ENCODE peak calls at places on chromosomes 16 and 17, in nine cellular contexts. O, P, D, L, M, I, Z, A and Q are unnamed samples.

GRCh38 chr16:67723151-67723915 is 4.2 kb upstream of the GFOD2 start:
- DNase-seq in O (no peak), P (no peak), D (no peak), L (no peak), M (no peak), I (no peak), Z (no peak), A (no peak), Q (no peak)

GRCh38 chr17:33895491-33895890 is 359.6 kb upstream of the CCL2 start:
- DNase-seq in O (no peak), P (no peak), D (no peak), L (no peak), M (no peak), I (no peak), Z (no peak), A (no peak), Q (no peak)

GRCh38 chr16:88969361-88969831 is 7.6 kb downstream of the CBFA2T3 start:
- DNase-seq in O (no peak), P (no peak), D (no peak), L (no peak), M (no peak), I (no peak), Z (no peak), A (no peak), Q (no peak)

GRCh38 chr17:30554839-30555751 is 77.9 kb downstream of the GOSR1 start:
- DNase-seq in O (no peak), P (no peak), D (peak; percentile 45), L (no peak), M (no peak), I (no peak), Z (no peak), A (peak; percentile 9), Q (no peak)

GRCh38 chr17:31248986-31249385 is 48.1 kb downstream of the OMG start:
- DNase-seq in O (no peak), P (no peak), D (no peak), L (no peak), M (no peak), I (no peak), Z (no peak), A (no peak), Q (no peak)

GRCh38 chr16:69848635-69849545 is 86.8 kb downstream of the WWP2 start:
- DNase-seq in O (no peak), P (no peak), D (peak; percentile 43), L (peak; percentile 92), M (no peak), I (no peak), Z (peak; percentile 63), A (peak; percentile 42), Q (no peak)

GRCh38 chr17:65593870-65594584 is 32.6 kb upstream of the AXIN2 start:
- DNase-seq in O (peak; percentile 34), P (no peak), D (no peak), L (no peak), M (no peak), I (no peak), Z (no peak), A (no peak), Q (no peak)

GRCh38 chr17:8057691-8058114 is 18.8 kb downstream of the ALOX15B start:
- DNase-seq in O (peak; percentile 63), P (no peak), D (peak; percentile 52), L (no peak), M (peak; percentile 53), I (peak; percentile 61), Z (peak; percentile 77), A (peak; percentile 80), Q (peak; percentile 38)

GRCh38 chr17:69715656-69716055 is 301.2 kb downstream of the MAP2K6 start:
- DNase-seq in O (no peak), P (no peak), D (no peak), L (no peak), M (peak; percentile 4), I (no peak), Z (no peak), A (no peak), Q (no peak)

GRCh38 chr17:18224428-18225120 is 861 bp upstream of the LLGL1 start:
- DNase-seq in O (no peak), P (peak; percentile 75), D (peak; percentile 41), L (peak; percentile 66), M (no peak), I (no peak), Z (no peak), A (peak; percentile 16), Q (no peak)

GRCh38 chr16:58111331-58111627 is 17.9 kb downstream of the CFAP20 start:
- DNase-seq in O (no peak), P (no peak), D (no peak), L (no peak), M (no peak), I (no peak), Z (no peak), A (no peak), Q (no peak)